ENCODE peak calls at places on chromosomes 16 and 17, in seven cellular contexts. D is HCT116, R is SK-N-SH, V is H1, O is K562, F is HepG2, U is GM12878. W is an unnamed sample.

GRCh38 chr16:51839697-51840462 is 688.8 kb upstream of the SALL1 start:
- DNase-seq in U (no peak), O (no peak), D (no peak), F (peak), R (no peak), V (no peak), W (no peak)

GRCh38 chr16:58299757-58300349 is 5.0 kb upstream of the PRSS54 start:
- DNase-seq in O (peak), D (peak), R (no peak), F (peak), U (no peak), V (peak), W (no peak)

GRCh38 chr17:79515646-79516604 is 94.9 kb downstream of the RBFOX3 start:
- DNase-seq in F (no peak), D (no peak), U (no peak), V (no peak), R (no peak), O (no peak), W (no peak)

GRCh38 chr16:29877266-29877961 is 14.4 kb upstream of the CDIPT start:
- DNase-seq in U (peak), F (no peak), D (peak), O (peak), V (peak), R (peak), W (no peak)

GRCh38 chr17:37147301-37147812 is 198.6 kb downstream of the AATF start:
- DNase-seq in F (peak), O (no peak), V (no peak), D (no peak), R (no peak), U (peak), W (no peak)

GRCh38 chr17:75548839-75549238 is 23.3 kb downstream of the LLGL2 start:
- DNase-seq in F (no peak), D (no peak), O (no peak), R (no peak), U (no peak), V (no peak), W (no peak)

GRCh38 chr17:72024457-72024856 is 96.4 kb upstream of the SOX9 start:
- DNase-seq in O (no peak), U (no peak), V (no peak), R (no peak), D (no peak), F (no peak), W (no peak)

GRCh38 chr17:82299452-82299851 is 18.0 kb downstream of the CD7 start:
- DNase-seq in O (no peak), V (no peak), D (no peak), F (no peak), R (no peak), U (no peak), W (no peak)

GRCh38 chr16:87761020-87761506 is 4.7 kb downstream of the KLHDC4 start:
- DNase-seq in V (no peak), O (no peak), F (no peak), R (no peak), D (no peak), U (no peak), W (no peak)

GRCh38 chr16:82432261-82432660 is 194.5 kb upstream of the CDH13 start:
- DNase-seq in F (no peak), U (no peak), O (no peak), R (no peak), D (no peak), V (no peak), W (no peak)

GRCh38 chr16:4263504-4264436 is 9.1 kb downstream of the TFAP4 start:
- DNase-seq in V (peak), O (peak), U (no peak), D (peak), R (peak), F (peak), W (no peak)

GRCh38 chr16:59543641-59544040 is 809.5 kb upstream of the GOT2 start:
- DNase-seq in O (no peak), F (no peak), U (no peak), D (no peak), R (no peak), V (no peak), W (no peak)

GRCh38 chr16:81634380-81635121 is 144.5 kb upstream of the PLCG2 start:
- DNase-seq in R (no peak), U (no peak), O (peak), F (no peak), D (no peak), V (no peak), W (no peak)

GRCh38 chr17:61877837-61878236 is 14.5 kb upstream of the BRIP1 start:
- DNase-seq in O (no peak), D (no peak), R (no peak), U (no peak), V (no peak), F (no peak), W (no peak)

GRCh38 chr16:54194008-54194731 is 92.4 kb downstream of the IRX3 start:
- DNase-seq in O (no peak), D (no peak), U (no peak), V (peak), F (no peak), R (no peak), W (no peak)

GRCh38 chr16:49336581-49336980 is 37.0 kb upstream of the C16orf78 start:
- DNase-seq in V (no peak), F (no peak), O (no peak), D (no peak), R (no peak), U (no peak), W (no peak)

GRCh38 chr16:23282508-23282907 is 19.6 kb upstream of the SCNN1B start:
- DNase-seq in F (no peak), D (no peak), V (no peak), O (no peak), U (no peak), R (no peak), W (no peak)

GRCh38 chr17:79625706-79626105 is 14.9 kb upstream of the RBFOX3 start:
- DNase-seq in O (no peak), V (peak), F (no peak), D (no peak), U (no peak), R (peak), W (no peak)

GRCh38 chr17:44209786-44210341 is 9.6 kb downstream of the UBTF start:
- DNase-seq in V (no peak), D (no peak), O (no peak), F (no peak), R (no peak), U (no peak), W (no peak)

GRCh38 chr17:66255112-66255511 is 25.9 kb upstream of the APOH start:
- DNase-seq in V (no peak), U (no peak), D (peak), F (peak), R (peak), O (peak), W (no peak)

GRCh38 chr17:66260688-66261087 is 31.5 kb upstream of the APOH start:
- DNase-seq in V (no peak), D (no peak), F (no peak), R (no peak), O (no peak), U (no peak), W (no peak)

GRCh38 chr17:66260265-66260664 is 31.1 kb upstream of the APOH start:
- DNase-seq in D (no peak), V (no peak), F (no peak), R (no peak), U (no peak), O (no peak), W (no peak)

GRCh38 chr17:66250686-66251085 is 21.5 kb upstream of the APOH start:
- DNase-seq in F (no peak), U (no peak), O (no peak), V (no peak), R (no peak), D (no peak), W (no peak)

DNA sequence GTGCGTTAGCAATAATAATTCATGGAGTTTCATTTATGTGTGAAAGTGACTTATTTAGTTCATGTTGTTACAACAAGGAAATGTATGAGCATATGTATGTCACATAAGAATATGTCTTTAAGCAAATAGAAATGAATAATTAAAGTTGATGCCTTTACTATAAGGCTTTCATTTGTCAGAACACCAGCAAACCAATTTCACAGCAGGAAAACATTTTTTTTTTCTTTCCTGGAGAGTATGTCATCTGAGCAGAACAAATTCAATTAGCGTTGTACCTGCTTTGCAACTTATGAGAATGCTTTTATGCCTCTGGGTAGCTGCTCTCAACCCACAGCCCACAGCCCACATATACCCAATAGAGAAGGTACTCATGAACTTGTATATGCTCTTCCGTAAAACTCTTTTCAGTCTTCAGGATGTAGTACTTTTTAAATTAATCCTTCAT is 26.3 kb upstream of the APOH start:
- DNase-seq in U (no peak), F (no peak), O (no peak), R (no peak), V (no peak), D (no peak), W (no peak)
- TF ChIP-seq SIN3A in U (no peak), F (no peak), O (no peak), R (no peak), V (no peak), D (no peak), W (no peak)

DNA sequence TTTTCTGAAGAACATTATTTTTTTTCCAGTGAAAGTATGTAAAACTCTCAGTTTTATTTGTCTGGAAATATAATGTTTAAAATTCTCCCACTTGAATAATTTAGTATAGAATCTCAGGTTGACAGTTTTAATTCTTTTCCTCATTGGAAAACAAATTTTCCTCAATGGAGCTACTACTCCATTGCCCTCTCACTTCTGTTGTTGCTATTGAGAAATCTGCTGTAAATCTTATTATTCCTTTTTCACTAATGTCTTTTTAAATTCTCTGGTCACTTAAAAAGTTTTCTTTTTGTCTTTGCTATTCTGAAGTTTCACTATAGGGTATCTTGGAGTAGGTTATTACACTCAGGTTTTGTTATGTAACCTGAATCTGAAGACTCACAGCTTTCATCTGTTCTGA is 216.1 kb upstream of the PMFBP1 start:
- DNase-seq in F (no peak), D (no peak), U (no peak), V (no peak), O (no peak), R (no peak), W (no peak)
- TF ChIP-seq SIN3A in F (no peak), D (no peak), U (no peak), V (no peak), O (no peak), R (no peak), W (no peak)

GRCh38 chr17:17349724-17350106 is 46.5 kb downstream of the NT5M start:
- DNase-seq in F (no peak), V (no peak), U (no peak), R (no peak), O (no peak), D (no peak), W (no peak)

GRCh38 chr17:17347956-17348871 is 45.0 kb downstream of the NT5M start:
- DNase-seq in D (no peak), R (peak), V (no peak), F (no peak), O (no peak), U (no peak), W (no peak)

GRCh38 chr17:17347234-17347955 is 44.2 kb downstream of the NT5M start:
- DNase-seq in R (peak), D (no peak), V (no peak), F (no peak), O (no peak), U (no peak), W (no peak)

GRCh38 chr17:17350491-17351355 is 47.5 kb downstream of the NT5M start:
- DNase-seq in D (no peak), F (no peak), V (no peak), O (no peak), R (no peak), U (no peak), W (no peak)

GRCh38 chr17:17348872-17349723 is 45.9 kb downstream of the NT5M start:
- DNase-seq in V (no peak), U (no peak), F (peak), O (no peak), R (peak), D (no peak), W (no peak)
- TF ChIP-seq SIN3A in V (no peak), U (no peak), F (no peak), O (no peak), R (no peak), D (no peak), W (no peak)

DNA sequence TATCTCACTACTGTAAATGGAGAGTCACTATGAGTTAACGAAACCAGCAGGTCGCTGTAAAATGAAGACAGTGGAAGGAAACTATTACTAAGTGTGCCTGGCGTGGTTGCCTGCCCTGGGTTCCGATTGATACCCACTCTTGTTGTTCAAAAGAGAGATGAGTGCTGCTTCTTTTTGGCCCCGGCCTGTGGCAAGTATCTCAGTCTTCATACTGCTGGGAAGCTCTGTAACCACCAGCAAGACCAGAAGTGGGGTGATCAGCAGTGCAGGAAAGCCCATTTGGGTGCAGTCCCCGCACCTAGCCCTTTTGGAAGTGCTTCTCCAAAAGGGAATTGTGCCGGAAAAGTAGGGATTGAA is 104.5 kb downstream of the SNX29 start:
- DNase-seq in D (no peak), F (no peak), U (no peak), R (no peak), V (no peak), O (no peak), W (no peak)
- TF ChIP-seq SIN3A in D (no peak), F (no peak), U (no peak), R (no peak), V (no peak), O (no peak), W (no peak)

DNA sequence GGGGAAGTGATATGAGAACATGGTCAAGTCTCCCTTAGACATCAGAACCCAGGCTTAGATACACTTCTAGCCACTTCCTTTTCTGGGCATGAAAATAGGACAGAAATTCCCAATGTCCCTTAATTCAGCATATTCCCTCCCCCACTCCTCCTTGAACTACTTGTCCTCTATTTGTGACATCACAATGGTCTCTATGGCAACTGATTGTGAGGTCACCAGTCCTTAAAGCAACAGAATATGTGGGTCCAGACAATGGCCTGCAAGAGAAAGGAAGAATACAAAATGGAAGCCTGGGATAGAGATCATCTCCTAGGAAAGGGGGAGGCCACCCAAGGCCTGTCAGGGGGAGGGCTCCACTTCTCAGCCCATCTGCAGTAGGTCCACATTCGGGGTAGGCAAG is 6.7 kb upstream of the SEZ6 start:
- DNase-seq in D (no peak), V (no peak), F (no peak), O (no peak), U (no peak), R (no peak), W (no peak)
- TF ChIP-seq SIN3A in D (no peak), V (no peak), F (no peak), O (no peak), U (no peak), R (no peak), W (no peak)

DNA sequence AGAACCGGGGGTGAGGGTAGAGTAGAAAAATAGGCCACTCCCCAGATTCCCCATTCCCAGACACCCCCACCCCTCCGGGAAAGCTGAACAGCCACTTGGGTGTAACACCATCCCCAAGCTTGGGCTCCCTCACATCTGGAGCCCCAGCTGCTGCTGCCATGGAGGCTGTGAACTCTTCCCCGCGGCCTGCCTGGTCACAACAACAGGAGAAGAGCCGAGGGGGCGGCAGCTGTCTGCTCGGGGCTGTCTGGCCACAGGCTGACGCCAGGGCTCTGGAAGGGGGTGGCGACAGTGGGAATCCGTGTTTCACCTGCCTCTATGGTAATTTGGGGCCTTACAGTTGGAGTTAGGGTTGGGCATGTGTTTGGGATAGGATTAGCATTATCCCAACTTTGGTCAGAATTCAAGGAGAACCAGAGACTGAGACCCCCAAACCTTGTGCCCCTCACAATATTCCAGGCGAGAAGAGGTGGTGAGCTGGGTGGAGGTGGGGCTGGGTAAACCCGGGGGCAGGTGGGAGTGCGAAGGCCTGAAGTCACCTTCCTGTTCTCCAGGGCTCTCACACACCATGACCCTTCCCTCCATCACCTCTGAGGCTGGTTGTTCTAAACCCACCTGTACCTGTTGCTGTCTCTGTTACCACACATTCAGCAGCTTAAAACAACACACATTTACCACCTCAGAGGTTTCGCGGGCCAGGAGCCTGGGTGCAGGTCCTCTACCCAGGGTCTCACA is 29.7 kb upstream of the NXPH3 start:
- DNase-seq in U (no peak), V (no peak), O (no peak), R (peak), F (no peak), D (no peak), W (no peak)
- TF ChIP-seq SIN3A in U (no peak), V (no peak), O (no peak), R (no peak), F (no peak), D (no peak), W (no peak)

GRCh38 chr16:64893386-64893785 is 228.5 kb downstream of the CDH11 start:
- DNase-seq in V (no peak), R (no peak), D (no peak), F (no peak), U (no peak), O (no peak), W (no peak)

GRCh38 chr16:64898159-64898558 is 223.7 kb downstream of the CDH11 start:
- DNase-seq in R (no peak), U (no peak), V (no peak), D (no peak), F (no peak), O (no peak), W (no peak)

DNA sequence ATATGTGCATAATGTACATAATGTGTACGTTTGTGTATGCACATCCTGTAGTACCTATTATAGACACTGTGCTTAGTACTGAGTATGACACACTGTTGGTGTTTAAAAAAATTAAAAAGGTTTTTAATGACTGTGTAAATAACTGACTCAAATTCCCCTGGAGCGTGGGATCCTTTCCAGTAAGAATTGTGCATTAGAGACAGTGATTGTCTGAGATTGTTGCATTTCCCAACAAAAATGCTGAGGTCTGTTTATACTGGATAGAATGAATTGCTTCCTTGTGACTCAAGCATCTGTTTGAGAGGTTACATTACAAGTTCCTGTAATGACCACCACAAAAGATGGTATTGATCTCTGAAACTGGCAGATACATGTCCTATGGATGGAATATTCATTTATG is 229.0 kb downstream of the CDH11 start:
- DNase-seq in F (no peak), U (no peak), V (no peak), D (no peak), R (no peak), O (no peak), W (no peak)
- TF ChIP-seq SIN3A in F (no peak), U (no peak), V (no peak), D (no peak), R (no peak), O (no peak), W (no peak)

W was measured in Panc1.